ENCODE peak calls at places on chromosomes 5 and 9, in nine cellular contexts. One of them, this sample, is unnamed.

GRCh38 chr9:110047232-110047954 is 160.6 kb downstream of the C9orf152 start:
- DNase-seq in HepG2: no peak
- DNase-seq in CD8-positive, alpha-beta T cell: no peak
- DNase-seq in SK-N-MC: no peak
- DNase-seq in GM23338: peak; percentile 77
- DNase-seq in brain microvascular endothelial cell: no peak
- DNase-seq in PC-3: no peak
- DNase-seq in aorta: no peak
- DNase-seq in vagina: peak; percentile 69
- DNase-seq in this sample: no peak

GRCh38 chr9:133048595-133048994 is 13.2 kb upstream of the CEL start:
- DNase-seq in brain microvascular endothelial cell: no peak
- DNase-seq in HepG2: no peak
- DNase-seq in SK-N-MC: no peak
- DNase-seq in CD8-positive, alpha-beta T cell: peak; percentile 26
- DNase-seq in vagina: no peak
- DNase-seq in PC-3: peak; percentile 30
- DNase-seq in GM23338: peak; percentile 46
- DNase-seq in aorta: no peak
- DNase-seq in this sample: peak; percentile 62

GRCh38 chr5:14665110-14665822 is 748 bp downstream of the OTULIN start:
- DNase-seq in vagina: no peak
- DNase-seq in SK-N-MC: no peak
- DNase-seq in aorta: no peak
- DNase-seq in GM23338: peak; percentile 60
- DNase-seq in CD8-positive, alpha-beta T cell: peak; percentile 28
- DNase-seq in brain microvascular endothelial cell: no peak
- DNase-seq in PC-3: peak; percentile 59
- DNase-seq in HepG2: peak; percentile 70
- DNase-seq in this sample: peak; percentile 47

GRCh38 chr5:40834391-40834848 is 602 bp downstream of the RPL37 start:
- DNase-seq in brain microvascular endothelial cell: no peak
- DNase-seq in aorta: no peak
- DNase-seq in SK-N-MC: no peak
- DNase-seq in vagina: no peak
- DNase-seq in CD8-positive, alpha-beta T cell: peak; percentile 49
- DNase-seq in GM23338: no peak
- DNase-seq in PC-3: no peak
- DNase-seq in HepG2: no peak
- DNase-seq in this sample: peak; percentile 53

GRCh38 chr9:23686257-23686656 is 139.8 kb downstream of the ELAVL2 start:
- DNase-seq in aorta: no peak
- DNase-seq in SK-N-MC: no peak
- DNase-seq in CD8-positive, alpha-beta T cell: no peak
- DNase-seq in vagina: no peak
- DNase-seq in HepG2: no peak
- DNase-seq in brain microvascular endothelial cell: no peak
- DNase-seq in PC-3: peak; percentile 92
- DNase-seq in GM23338: peak; percentile 26
- DNase-seq in this sample: no peak

GRCh38 chr5:83249156-83249555 is 171.8 kb downstream of the XRCC4 start:
- DNase-seq in brain microvascular endothelial cell: no peak
- DNase-seq in GM23338: no peak
- DNase-seq in PC-3: no peak
- DNase-seq in vagina: no peak
- DNase-seq in CD8-positive, alpha-beta T cell: no peak
- DNase-seq in SK-N-MC: no peak
- DNase-seq in aorta: no peak
- DNase-seq in HepG2: no peak
- DNase-seq in this sample: no peak

GRCh38 chr5:52743970-52744369 is 43.7 kb upstream of the ITGA1 start:
- DNase-seq in HepG2: no peak
- DNase-seq in SK-N-MC: peak; percentile 6
- DNase-seq in GM23338: peak; percentile 14
- DNase-seq in aorta: no peak
- DNase-seq in PC-3: no peak
- DNase-seq in CD8-positive, alpha-beta T cell: peak; percentile 47
- DNase-seq in vagina: no peak
- DNase-seq in brain microvascular endothelial cell: peak; percentile 87
- DNase-seq in this sample: peak; percentile 49

GRCh38 chr5:175457466-175457865 is 13.5 kb upstream of the DRD1 start:
- DNase-seq in brain microvascular endothelial cell: no peak
- DNase-seq in aorta: no peak
- DNase-seq in CD8-positive, alpha-beta T cell: no peak
- DNase-seq in SK-N-MC: no peak
- DNase-seq in vagina: no peak
- DNase-seq in HepG2: no peak
- DNase-seq in PC-3: peak; percentile 37
- DNase-seq in GM23338: peak; percentile 48
- DNase-seq in this sample: no peak

GRCh38 chr5:43007911-43008368 is 32.2 kb downstream of the ANXA2R start:
- DNase-seq in brain microvascular endothelial cell: peak; percentile 74
- DNase-seq in PC-3: peak; percentile 81
- DNase-seq in HepG2: peak; percentile 50
- DNase-seq in CD8-positive, alpha-beta T cell: peak; percentile 83
- DNase-seq in aorta: peak; percentile 87
- DNase-seq in SK-N-MC: no peak
- DNase-seq in GM23338: peak; percentile 88
- DNase-seq in vagina: no peak
- DNase-seq in this sample: peak; percentile 75

GRCh38 chr9:114805670-114806551 is at the start of gene TNFSF15:
- DNase-seq in brain microvascular endothelial cell: peak; percentile 14
- DNase-seq in PC-3: peak; percentile 43
- DNase-seq in SK-N-MC: no peak
- DNase-seq in vagina: no peak
- DNase-seq in aorta: no peak
- DNase-seq in HepG2: peak; percentile 49
- DNase-seq in CD8-positive, alpha-beta T cell: no peak
- DNase-seq in GM23338: peak; percentile 50
- DNase-seq in this sample: peak; percentile 73

GRCh38 chr5:142981886-142982820 is 212.0 kb downstream of the ARHGAP26 start:
- DNase-seq in HepG2: peak; percentile 92
- DNase-seq in SK-N-MC: no peak
- DNase-seq in aorta: peak; percentile 77
- DNase-seq in vagina: no peak
- DNase-seq in GM23338: peak; percentile 49
- DNase-seq in CD8-positive, alpha-beta T cell: no peak
- DNase-seq in brain microvascular endothelial cell: peak; percentile 69
- DNase-seq in PC-3: peak; percentile 81
- DNase-seq in this sample: peak; percentile 89

GRCh38 chr5:139117342-139117884 is 80.8 kb downstream of the SIL1 start:
- DNase-seq in vagina: no peak
- DNase-seq in brain microvascular endothelial cell: no peak
- DNase-seq in CD8-positive, alpha-beta T cell: no peak
- DNase-seq in HepG2: peak; percentile 16
- DNase-seq in GM23338: no peak
- DNase-seq in PC-3: no peak
- DNase-seq in SK-N-MC: no peak
- DNase-seq in aorta: no peak
- DNase-seq in this sample: no peak

GRCh38 chr5:139116256-139116655 is 81.9 kb downstream of the SIL1 start:
- DNase-seq in SK-N-MC: no peak
- DNase-seq in brain microvascular endothelial cell: no peak
- DNase-seq in vagina: no peak
- DNase-seq in aorta: no peak
- DNase-seq in HepG2: no peak
- DNase-seq in PC-3: no peak
- DNase-seq in GM23338: no peak
- DNase-seq in CD8-positive, alpha-beta T cell: no peak
- DNase-seq in this sample: no peak

GRCh38 chr5:139118804-139119203 is 79.4 kb downstream of the SIL1 start:
- DNase-seq in brain microvascular endothelial cell: no peak
- DNase-seq in HepG2: no peak
- DNase-seq in GM23338: no peak
- DNase-seq in SK-N-MC: no peak
- DNase-seq in CD8-positive, alpha-beta T cell: no peak
- DNase-seq in vagina: no peak
- DNase-seq in PC-3: no peak
- DNase-seq in aorta: no peak
- DNase-seq in this sample: no peak

GRCh38 chr5:139121120-139121519 is 77.0 kb downstream of the SIL1 start:
- DNase-seq in brain microvascular endothelial cell: no peak
- DNase-seq in HepG2: no peak
- DNase-seq in vagina: no peak
- DNase-seq in CD8-positive, alpha-beta T cell: no peak
- DNase-seq in SK-N-MC: no peak
- DNase-seq in aorta: no peak
- DNase-seq in GM23338: no peak
- DNase-seq in PC-3: no peak
- DNase-seq in this sample: no peak

DNA sequence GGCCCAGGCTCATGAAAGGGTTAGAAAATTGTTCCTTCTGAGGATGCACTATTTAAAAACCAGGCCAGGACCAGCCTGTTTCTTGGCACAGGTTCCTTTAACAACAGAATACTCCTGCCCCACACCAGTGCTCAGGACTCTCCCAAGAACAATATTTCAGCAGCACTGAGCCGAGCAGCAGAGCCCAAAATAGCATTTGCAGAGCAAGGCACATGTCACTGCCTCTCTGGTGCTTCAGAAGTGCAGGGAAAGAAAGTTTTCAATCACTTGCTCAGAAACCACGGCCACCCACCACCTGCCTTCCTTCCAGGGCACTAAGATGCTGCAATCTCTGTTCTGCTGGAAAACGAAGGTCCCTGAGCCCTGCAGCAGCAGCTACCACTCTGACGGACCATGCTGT is 77.6 kb downstream of the SIL1 start:
- DNase-seq in PC-3: no peak
- DNase-seq in vagina: no peak
- DNase-seq in GM23338: no peak
- DNase-seq in aorta: no peak
- DNase-seq in HepG2: no peak
- DNase-seq in SK-N-MC: no peak
- DNase-seq in brain microvascular endothelial cell: no peak
- DNase-seq in CD8-positive, alpha-beta T cell: no peak
- DNase-seq in this sample: no peak
- H3K36me3 ChIP-seq in PC-3: no peaks in the 10 kb centered on the region
- H3K36me3 ChIP-seq in vagina: peaks cover 11% of the 10 kb centered on the region
- H3K36me3 ChIP-seq in GM23338: no peaks in the 10 kb centered on the region
- H3K36me3 ChIP-seq in aorta: no peaks in the 10 kb centered on the region
- H3K36me3 ChIP-seq in HepG2: peaks cover 11% of the 10 kb centered on the region
- H3K36me3 ChIP-seq in SK-N-MC: peaks cover 7% of the 10 kb centered on the region
- H3K36me3 ChIP-seq in brain microvascular endothelial cell: peaks cover 15% of the 10 kb centered on the region
- H3K36me3 ChIP-seq in CD8-positive, alpha-beta T cell: peaks cover 18% of the 10 kb centered on the region
- H3K36me3 ChIP-seq in this sample: no peaks in the 10 kb centered on the region

DNA sequence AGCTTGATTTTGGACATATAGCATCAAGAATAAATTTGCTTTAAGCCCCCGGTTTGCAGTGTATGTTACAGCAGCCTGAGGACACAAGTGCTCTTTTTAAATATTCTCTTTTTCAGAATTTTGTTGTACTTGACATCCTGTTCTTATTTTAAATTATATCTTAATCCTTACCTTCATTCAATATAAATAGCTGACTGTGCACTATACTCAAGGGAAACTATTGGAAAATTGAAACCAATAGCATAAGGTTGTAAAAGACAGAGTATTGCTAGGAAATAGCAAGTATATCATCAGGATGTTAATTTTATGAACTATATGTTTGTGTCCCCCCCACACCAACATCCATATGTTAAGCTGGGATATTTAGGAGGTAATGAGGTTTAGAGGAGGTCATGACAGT is 120.4 kb upstream of the CDH10 start:
- DNase-seq in SK-N-MC: no peak
- DNase-seq in vagina: no peak
- DNase-seq in brain microvascular endothelial cell: no peak
- DNase-seq in aorta: no peak
- DNase-seq in CD8-positive, alpha-beta T cell: no peak
- DNase-seq in GM23338: no peak
- DNase-seq in PC-3: no peak
- DNase-seq in HepG2: no peak
- DNase-seq in this sample: no peak
- H3K36me3 ChIP-seq in SK-N-MC: no peaks in the 10 kb centered on the region
- H3K36me3 ChIP-seq in vagina: no peaks in the 10 kb centered on the region
- H3K36me3 ChIP-seq in brain microvascular endothelial cell: no peaks in the 10 kb centered on the region
- H3K36me3 ChIP-seq in aorta: no peaks in the 10 kb centered on the region
- H3K36me3 ChIP-seq in CD8-positive, alpha-beta T cell: no peaks in the 10 kb centered on the region
- H3K36me3 ChIP-seq in GM23338: no peaks in the 10 kb centered on the region
- H3K36me3 ChIP-seq in PC-3: no peaks in the 10 kb centered on the region
- H3K36me3 ChIP-seq in HepG2: no peaks in the 10 kb centered on the region
- H3K36me3 ChIP-seq in this sample: no peaks in the 10 kb centered on the region

GRCh38 chr5:135377751-135378680 is 21.0 kb downstream of the MACROH2A1 start:
- DNase-seq in PC-3: no peak
- DNase-seq in vagina: no peak
- DNase-seq in CD8-positive, alpha-beta T cell: no peak
- DNase-seq in aorta: no peak
- DNase-seq in brain microvascular endothelial cell: no peak
- DNase-seq in HepG2: no peak
- DNase-seq in SK-N-MC: no peak
- DNase-seq in GM23338: no peak
- DNase-seq in this sample: no peak

GRCh38 chr5:135373747-135374515 is 25.1 kb downstream of the MACROH2A1 start:
- DNase-seq in brain microvascular endothelial cell: no peak
- DNase-seq in CD8-positive, alpha-beta T cell: no peak
- DNase-seq in aorta: no peak
- DNase-seq in PC-3: no peak
- DNase-seq in SK-N-MC: no peak
- DNase-seq in HepG2: peak; percentile 21
- DNase-seq in vagina: no peak
- DNase-seq in GM23338: no peak
- DNase-seq in this sample: no peak

GRCh38 chr5:135376961-135377621 is 21.9 kb downstream of the MACROH2A1 start:
- DNase-seq in aorta: no peak
- DNase-seq in brain microvascular endothelial cell: no peak
- DNase-seq in GM23338: no peak
- DNase-seq in CD8-positive, alpha-beta T cell: no peak
- DNase-seq in PC-3: no peak
- DNase-seq in HepG2: no peak
- DNase-seq in vagina: no peak
- DNase-seq in SK-N-MC: no peak
- DNase-seq in this sample: no peak

GRCh38 chr5:135372654-135373381 is 26.2 kb downstream of the MACROH2A1 start:
- DNase-seq in aorta: no peak
- DNase-seq in CD8-positive, alpha-beta T cell: no peak
- DNase-seq in GM23338: no peak
- DNase-seq in brain microvascular endothelial cell: no peak
- DNase-seq in HepG2: no peak
- DNase-seq in vagina: no peak
- DNase-seq in PC-3: no peak
- DNase-seq in SK-N-MC: no peak
- DNase-seq in this sample: no peak

GRCh38 chr5:135375040-135375439 is 24.0 kb downstream of the MACROH2A1 start:
- DNase-seq in vagina: no peak
- DNase-seq in CD8-positive, alpha-beta T cell: no peak
- DNase-seq in HepG2: no peak
- DNase-seq in SK-N-MC: no peak
- DNase-seq in GM23338: no peak
- DNase-seq in PC-3: no peak
- DNase-seq in brain microvascular endothelial cell: no peak
- DNase-seq in aorta: no peak
- DNase-seq in this sample: no peak
- H3K36me3 ChIP-seq in vagina: peaks cover 37% of the 10 kb centered on the region
- H3K36me3 ChIP-seq in CD8-positive, alpha-beta T cell: peaks cover 12% of the 10 kb centered on the region
- H3K36me3 ChIP-seq in HepG2: peaks cover 35% of the 10 kb centered on the region
- H3K36me3 ChIP-seq in SK-N-MC: peaks cover 71% of the 10 kb centered on the region
- H3K36me3 ChIP-seq in GM23338: no peaks in the 10 kb centered on the region
- H3K36me3 ChIP-seq in PC-3: peaks cover 60% of the 10 kb centered on the region
- H3K36me3 ChIP-seq in brain microvascular endothelial cell: peaks cover 40% of the 10 kb centered on the region
- H3K36me3 ChIP-seq in aorta: peaks cover 2% of the 10 kb centered on the region
- H3K36me3 ChIP-seq in this sample: no peaks in the 10 kb centered on the region

GRCh38 chr5:177491429-177491945 is 5.9 kb downstream of the PDLIM7 start:
- DNase-seq in brain microvascular endothelial cell: no peak
- DNase-seq in HepG2: peak; percentile 65
- DNase-seq in GM23338: peak; percentile 94
- DNase-seq in PC-3: peak; percentile 38
- DNase-seq in aorta: peak; percentile 86
- DNase-seq in CD8-positive, alpha-beta T cell: no peak
- DNase-seq in SK-N-MC: no peak
- DNase-seq in vagina: no peak
- DNase-seq in this sample: no peak
- H3K36me3 ChIP-seq in brain microvascular endothelial cell: peaks cover 83% of the 10 kb centered on the region
- H3K36me3 ChIP-seq in HepG2: peaks cover 15% of the 10 kb centered on the region
- H3K36me3 ChIP-seq in GM23338: peaks cover 10% of the 10 kb centered on the region
- H3K36me3 ChIP-seq in PC-3: peaks cover 56% of the 10 kb centered on the region
- H3K36me3 ChIP-seq in aorta: peaks cover 16% of the 10 kb centered on the region
- H3K36me3 ChIP-seq in CD8-positive, alpha-beta T cell: no peaks in the 10 kb centered on the region
- H3K36me3 ChIP-seq in SK-N-MC: peaks cover 43% of the 10 kb centered on the region
- H3K36me3 ChIP-seq in vagina: peaks cover 51% of the 10 kb centered on the region
- H3K36me3 ChIP-seq in this sample: no peaks in the 10 kb centered on the region